ENCODE peak calls at places on chromosomes 3 and 15, in five cellular contexts. U is IMR-90, F is neuronal stem cell, Q is H9, T is H1. P is an unnamed sample.

GRCh38 chr3:42263354-42264346 is 2.3 kb downstream of the CCK start:
- DNase-seq in F (peak; percentile 18), Q (peak; percentile 79), U (no peak), T (no peak), P (peak; percentile 36)

GRCh38 chr15:91664224-91664836 is 189.2 kb upstream of the SLCO3A1 start:
- DNase-seq in U (no peak), F (no peak), Q (no peak), T (no peak), P (no peak)

GRCh38 chr3:186806173-186807055 is at the start of gene RFC4:
- DNase-seq in F (peak; percentile 61), Q (peak; percentile 82), U (peak; percentile 60), T (no peak), P (peak; percentile 88)

GRCh38 chr15:67927501-67928156 is 87.8 kb upstream of the RNU6-1 start:
- DNase-seq in F (no peak), U (peak; percentile 97), T (no peak), Q (no peak), P (peak; percentile 78)

GRCh38 chr3:64456674-64457073 is 231.1 kb downstream of the ADAMTS9 start:
- DNase-seq in F (no peak), T (no peak), U (no peak), Q (no peak), P (no peak)

GRCh38 chr15:70512772-70513362 is 250.5 kb downstream of the UACA start:
- DNase-seq in F (no peak), U (peak; percentile 51), T (peak; percentile 53), Q (peak; percentile 87), P (peak; percentile 88)

GRCh38 chr3:37861540-37862051 is at the start of gene CTDSPL:
- DNase-seq in Q (peak; percentile 60), U (peak; percentile 44), T (no peak), F (peak; percentile 51), P (peak; percentile 48)

GRCh38 chr3:124780767-124781485 is 50.7 kb downstream of the UMPS start:
- DNase-seq in Q (no peak), T (no peak), F (no peak), U (peak; percentile 58), P (peak; percentile 91)

GRCh38 chr15:58947179-58947578 is 13.7 kb upstream of the SLTM start:
- DNase-seq in F (no peak), T (no peak), Q (no peak), U (no peak), P (no peak)

GRCh38 chr3:9862391-9863235 is 17.4 kb downstream of the CIDEC start:
- DNase-seq in Q (peak; percentile 85), U (no peak), F (peak; percentile 40), T (no peak), P (peak; percentile 70)

GRCh38 chr15:40471778-40472130 is 970 bp downstream of the CHST14 start:
- DNase-seq in Q (peak; percentile 70), T (peak; percentile 29), U (peak; percentile 10), F (no peak), P (peak; percentile 89)

GRCh38 chr3:126261037-126261436 is 80.7 kb upstream of the ALDH1L1 start:
- DNase-seq in Q (no peak), F (no peak), T (no peak), U (peak; percentile 61), P (peak; percentile 79)

GRCh38 chr3:5022966-5023776 is 43.9 kb downstream of the BHLHE40 start:
- DNase-seq in U (peak; percentile 100), T (peak; percentile 79), F (no peak), Q (peak; percentile 87), P (peak; percentile 98)

GRCh38 chr15:31977812-31978662 is 52.3 kb upstream of the CHRNA7 start:
- DNase-seq in F (peak; percentile 65), T (no peak), U (peak; percentile 14), Q (peak; percentile 88), P (peak; percentile 72)

GRCh38 chr3:16464499-16465150 is 48.9 kb downstream of the RFTN1 start:
- DNase-seq in Q (no peak), T (no peak), U (peak; percentile 29), F (no peak), P (no peak)

GRCh38 chr15:51205050-51205707 is 110.5 kb upstream of the TNFAIP8L3 start:
- DNase-seq in F (no peak), T (no peak), Q (no peak), U (no peak), P (no peak)

GRCh38 chr15:60729850-60730458 is 251.0 kb upstream of the ICE2 start:
- DNase-seq in F (no peak), U (no peak), Q (no peak), T (no peak), P (no peak)

GRCh38 chr3:183318846-183319770 is 66.1 kb downstream of the B3GNT5 start:
- DNase-seq in F (no peak), T (no peak), Q (no peak), U (no peak), P (no peak)

GRCh38 chr3:17386432-17386831 is 356.0 kb downstream of the TBC1D5 start:
- DNase-seq in Q (no peak), F (no peak), U (no peak), T (no peak), P (no peak)

GRCh38 chr3:101484805-101485620 is 28.0 kb downstream of the SENP7 start:
- DNase-seq in Q (no peak), U (peak; percentile 63), F (no peak), T (no peak), P (peak; percentile 60)
- H2BK15ac ChIP-seq in Q (no peak overlapping the region), U (no peak overlapping the region), F (no peak overlapping the region), T (no peak overlapping the region), P (no peak overlapping the region)

GRCh38 chr15:37019479-37020433 is 80.6 kb downstream of the MEIS2 start:
- DNase-seq in Q (no peak), F (no peak), U (peak; percentile 79), T (no peak), P (no peak)
- H3K27ac ChIP-seq in Q (no peak overlapping the region), F (no peak overlapping the region), U (peak overlapping the region; percentile 38), T (no peak overlapping the region), P (peak overlapping the region; percentile 15)

DNA sequence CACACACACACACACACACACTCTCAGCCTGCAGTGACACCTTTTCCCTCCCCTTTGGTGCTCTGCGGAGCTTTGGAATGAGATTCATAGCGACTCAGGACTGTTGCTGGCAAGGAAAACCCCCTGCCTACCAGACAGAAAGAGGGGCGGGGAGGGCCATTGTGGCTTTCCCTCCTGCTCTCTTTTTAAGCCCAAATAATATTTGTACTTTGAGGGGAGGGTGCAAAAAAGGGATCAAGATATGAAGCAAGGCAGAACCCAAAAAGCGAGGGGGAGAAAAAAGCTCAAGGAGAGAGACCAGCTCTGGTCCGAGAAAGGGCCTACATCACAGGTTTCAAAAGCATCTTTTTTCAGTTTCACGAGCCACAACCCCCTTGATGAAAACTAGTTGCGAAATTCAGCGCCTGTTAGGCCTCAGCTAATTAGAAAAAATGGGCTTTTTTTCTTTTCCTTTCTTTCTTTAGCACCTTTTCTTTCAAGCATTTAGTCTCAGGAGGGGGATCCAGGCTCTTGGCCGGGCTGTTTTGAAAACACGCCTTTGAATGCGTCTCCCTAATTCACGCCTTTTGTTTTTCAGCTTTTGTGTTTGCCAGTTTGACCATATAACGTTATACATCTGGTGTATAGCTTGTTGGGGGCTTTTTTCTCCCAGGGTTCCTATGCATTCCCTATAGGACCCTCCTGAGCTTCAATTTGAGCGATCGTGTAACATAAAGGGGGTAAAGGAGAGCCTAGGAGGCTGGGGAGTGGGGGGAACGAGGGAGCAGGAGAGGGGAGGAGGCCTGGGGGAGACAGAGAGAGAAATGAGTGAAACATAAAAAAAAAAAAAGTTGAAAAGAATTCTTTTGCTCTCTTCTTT is 1043.4 kb upstream of the NR2F2 start:
- DNase-seq in Q (peak; percentile 46), U (peak; percentile 44), F (peak; percentile 92), T (no peak), P (peak; percentile 76)
- H2BK15ac ChIP-seq in Q (no peak overlapping the region), U (peak overlapping the region; percentile 22), F (no peak overlapping the region), T (no peak overlapping the region), P (peak overlapping the region; percentile 98)

GRCh38 chr15:57421540-57421939 is 45.2 kb downstream of the CGNL1 start:
- DNase-seq in Q (no peak), F (no peak), U (no peak), T (no peak), P (no peak)

GRCh38 chr15:57424628-57425405 is 48.5 kb downstream of the CGNL1 start:
- DNase-seq in T (no peak), U (no peak), F (no peak), Q (no peak), P (no peak)

GRCh38 chr15:57421110-57421509 is 44.8 kb downstream of the CGNL1 start:
- DNase-seq in Q (no peak), U (no peak), T (no peak), F (no peak), P (no peak)

GRCh38 chr15:57423599-57424140 is 47.4 kb downstream of the CGNL1 start:
- DNase-seq in T (no peak), F (no peak), Q (no peak), U (no peak), P (no peak)

DNA sequence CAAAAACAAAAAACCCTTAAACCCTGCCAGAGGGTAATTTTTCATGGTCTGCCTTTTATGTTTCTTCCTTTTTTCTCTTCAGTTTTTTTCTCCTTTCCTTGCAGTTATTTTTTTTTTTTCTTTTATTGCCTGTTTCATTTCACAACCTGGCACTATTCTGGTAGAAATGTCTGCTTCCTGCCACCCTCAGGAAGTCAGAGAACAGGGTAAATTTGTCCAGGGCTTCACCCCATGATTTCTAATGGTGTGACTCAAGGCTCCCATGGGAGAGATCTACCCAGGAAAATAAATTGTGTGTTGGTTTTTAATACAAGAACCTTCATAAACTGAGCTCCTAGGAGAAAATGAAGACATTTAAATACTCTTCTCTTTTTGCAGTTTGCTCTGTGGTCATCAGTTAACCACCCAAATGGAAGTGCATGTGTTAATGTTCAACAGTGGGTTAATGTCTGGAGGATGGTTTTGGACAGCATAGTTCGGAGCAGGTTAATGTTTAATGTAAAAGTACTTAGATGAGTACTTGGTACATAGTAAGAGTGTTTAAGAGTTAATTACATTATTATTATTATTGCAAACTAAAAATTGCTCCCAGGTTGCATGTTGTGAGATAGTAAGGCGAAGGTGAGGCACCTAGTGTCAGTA is 45.9 kb downstream of the CGNL1 start:
- DNase-seq in T (no peak), Q (no peak), U (no peak), F (no peak), P (no peak)
- H3K27ac ChIP-seq in T (no peak overlapping the region), Q (no peak overlapping the region), U (no peak overlapping the region), F (no peak overlapping the region), P (no peak overlapping the region)

DNA sequence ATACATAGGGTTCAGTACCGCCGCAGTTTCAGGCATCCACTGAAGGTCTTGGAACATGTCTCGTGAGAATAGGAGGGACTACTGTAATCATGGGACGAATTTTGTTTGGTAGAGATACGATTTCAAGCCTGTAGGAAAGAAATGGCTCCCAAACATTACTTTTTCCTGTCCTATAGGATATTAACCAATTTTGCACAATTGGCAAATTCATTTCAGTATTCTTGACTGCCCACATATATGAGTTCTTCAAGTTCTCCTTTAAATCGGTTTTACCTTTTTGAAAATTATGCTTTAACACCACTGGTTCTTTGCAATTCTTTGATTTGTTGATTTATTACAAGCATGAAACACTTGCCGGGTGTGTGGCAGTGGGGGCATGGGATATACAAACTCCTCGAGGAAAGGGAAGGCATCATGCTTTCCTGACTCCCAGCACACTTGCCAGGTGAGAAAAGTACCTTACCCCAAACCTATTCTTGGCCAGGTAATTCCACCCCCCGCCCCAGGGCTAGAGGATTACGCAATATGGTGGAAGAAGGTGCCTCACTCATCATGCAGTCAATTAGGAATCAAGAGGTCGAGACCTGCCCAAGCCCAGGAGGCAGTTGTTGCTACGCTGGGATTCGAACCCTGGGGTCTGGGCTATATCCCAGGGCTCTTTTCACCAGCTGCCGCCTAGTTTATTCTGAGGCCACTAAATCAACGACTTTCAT is 584 bp upstream of the LARS2 start:
- DNase-seq in F (no peak), U (no peak), T (no peak), Q (no peak), P (no peak)
- H2BK15ac ChIP-seq in F (no peak overlapping the region), U (peak overlapping the region; percentile 11), T (no peak overlapping the region), Q (no peak overlapping the region), P (no peak overlapping the region)